ENCODE peak calls at places on chromosomes 11 and 22, in seven cellular contexts. U is GM23338, W is hepatocyte, H is neural progenitor cell, A is PC-3, K is HCT116, V is MM.1S. M is an unnamed sample.

GRCh38 chr11:78647266-78647915 is 72.7 kb upstream of the NARS2 start:
- DNase-seq in U (no peak), W (no peak), K (no peak), A (no peak), H (no peak), V (no peak), M (no peak)

GRCh38 chr11:65156926-65157325 is 13.1 kb upstream of the SPDYC start:
- DNase-seq in K (no peak), U (no peak), V (no peak), A (no peak), W (no peak), H (no peak), M (no peak)

GRCh38 chr11:12028303-12028702 is 19.9 kb upstream of the DKK3 start:
- DNase-seq in H (no peak), K (no peak), U (no peak), W (no peak), V (no peak), A (no peak), M (no peak)

GRCh38 chr11:47508595-47509555 is 44.1 kb downstream of the CELF1 start:
- DNase-seq in K (no peak), H (no peak), W (peak; percentile 41), A (no peak), V (no peak), U (no peak), M (no peak)

GRCh38 chr11:132114743-132115142 is 744.3 kb downstream of the NTM start:
- DNase-seq in H (no peak), W (no peak), A (no peak), K (no peak), V (no peak), U (no peak), M (no peak)

GRCh38 chr11:29310016-29310415 is 706.8 kb downstream of the KCNA4 start:
- DNase-seq in V (no peak), K (no peak), W (no peak), H (no peak), U (no peak), A (peak; percentile 70), M (peak; percentile 79)

GRCh38 chr11:134741453-134742227 is 329.6 kb upstream of the B3GAT1 start:
- DNase-seq in H (no peak), W (peak; percentile 34), A (no peak), K (no peak), V (no peak), U (no peak), M (no peak)

GRCh38 chr11:119806064-119806915 is 77.3 kb upstream of the NECTIN1 start:
- DNase-seq in V (no peak), A (no peak), H (no peak), U (no peak), W (no peak), K (no peak), M (no peak)

GRCh38 chr11:57491371-57492061 is 24.0 kb downstream of the SLC43A1 start:
- DNase-seq in V (no peak), K (no peak), A (no peak), H (peak; percentile 72), W (no peak), U (peak; percentile 85), M (peak; percentile 47)

GRCh38 chr11:13207665-13208594 is 69.7 kb upstream of the BMAL1 start:
- DNase-seq in V (peak; percentile 8), W (peak; percentile 68), A (peak; percentile 60), U (peak; percentile 33), H (no peak), K (no peak), M (peak; percentile 93)

GRCh38 chr11:111935331-111936044 is 1.7 kb upstream of the DIXDC1 start:
- DNase-seq in V (peak; percentile 48), W (peak; percentile 66), H (no peak), A (no peak), K (no peak), U (no peak), M (peak; percentile 23)

GRCh38 chr22:42673898-42674390 is 24.8 kb upstream of the CYB5R3 start:
- DNase-seq in U (peak; percentile 37), H (no peak), K (no peak), A (no peak), V (no peak), W (no peak), M (peak; percentile 18)

GRCh38 chr22:30224161-30224857 is 22.2 kb downstream of the LIF start:
- DNase-seq in V (peak; percentile 39), A (peak; percentile 79), U (no peak), K (peak; percentile 89), W (peak; percentile 49), H (no peak), M (peak; percentile 75)

GRCh38 chr11:68998390-68998911 is 14.6 kb downstream of the MRGPRF start:
- DNase-seq in H (no peak), V (no peak), W (peak; percentile 70), A (peak; percentile 25), U (no peak), K (no peak), M (peak; percentile 15)

GRCh38 chr11:64186205-64187165 is 514 bp downstream of the STIP1 start:
- DNase-seq in K (no peak), A (no peak), V (peak; percentile 27), U (peak; percentile 48), W (peak; percentile 47), H (peak; percentile 32), M (peak; percentile 55)

GRCh38 chr11:9708544-9708943 is 44.7 kb downstream of the SWAP70 start:
- DNase-seq in U (no peak), V (no peak), W (no peak), A (peak; percentile 17), H (no peak), K (no peak), M (peak; percentile 19)

GRCh38 chr11:1747753-1748466 is 2.5 kb downstream of the IFITM10 start:
- DNase-seq in A (no peak), V (no peak), W (no peak), U (no peak), H (no peak), K (no peak), M (peak; percentile 59)

GRCh38 chr22:40235418-40235817 is 57.7 kb downstream of the TNRC6B start:
- DNase-seq in K (no peak), W (no peak), H (no peak), U (no peak), A (peak; percentile 25), V (no peak), M (peak; percentile 40)

DNA sequence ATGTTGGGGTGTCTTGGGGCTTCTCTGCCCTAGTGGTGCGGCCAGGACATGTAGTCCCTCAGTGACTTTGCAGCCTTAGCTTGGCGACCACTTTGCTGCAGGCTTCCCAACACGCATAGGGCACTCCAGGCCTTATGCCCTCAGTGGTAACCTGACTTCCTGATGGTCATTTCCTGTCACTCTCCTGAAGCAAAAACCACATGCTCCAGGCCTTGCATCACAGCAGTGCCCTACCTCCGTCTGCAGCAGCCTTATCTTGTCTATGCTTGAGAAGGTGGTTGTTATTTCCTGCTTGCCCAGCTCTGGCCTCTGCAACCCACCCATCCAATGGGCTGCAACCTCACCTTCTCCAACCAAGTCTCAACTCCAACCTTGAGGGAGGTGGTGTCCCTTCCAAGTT is 33.4 kb upstream of the PISD start:
- DNase-seq in U (no peak), A (no peak), W (no peak), V (no peak), H (no peak), K (no peak), M (no peak)
- H2AFZ ChIP-seq in U (no peak overlapping the region), A (no peak overlapping the region), W (no peak overlapping the region), V (no peak overlapping the region), H (no peak overlapping the region), K (no peak overlapping the region), M (no peak overlapping the region)

DNA sequence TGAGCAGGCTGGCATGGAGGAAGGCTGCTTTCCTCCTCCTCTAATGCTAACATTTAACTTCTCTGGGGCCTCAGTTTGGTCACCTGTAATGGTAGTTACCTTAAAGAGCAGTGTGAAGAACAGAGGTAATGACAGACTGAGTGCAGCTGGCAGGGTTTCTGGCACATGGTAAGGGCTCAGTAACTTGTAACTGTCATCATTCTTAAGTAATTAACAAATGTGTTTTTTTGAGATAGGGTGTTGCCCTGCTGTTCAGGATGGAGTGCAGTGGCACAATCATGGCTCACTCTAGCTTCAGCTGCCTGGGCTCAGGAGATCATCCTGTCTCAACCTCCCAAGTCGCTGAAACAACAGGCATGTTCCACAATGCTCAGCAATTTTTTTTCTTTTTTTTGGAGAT is 242.0 kb upstream of the SYN3 start:
- DNase-seq in V (no peak), W (no peak), H (no peak), K (no peak), U (no peak), A (no peak), M (no peak)
- TF ChIP-seq EZH2 in V (no peak), W (no peak), H (no peak), K (no peak), U (no peak), A (no peak), M (no peak)

GRCh38 chr22:46757104-46757503 is 5.3 kb upstream of the TBC1D22A start:
- DNase-seq in H (no peak), W (no peak), V (no peak), K (no peak), U (no peak), A (no peak), M (no peak)

GRCh38 chr22:46761017-46761416 is 1.4 kb upstream of the TBC1D22A start:
- DNase-seq in H (peak; percentile 26), K (no peak), W (no peak), U (no peak), V (no peak), A (no peak), M (no peak)

GRCh38 chr22:46756097-46756496 is 6.4 kb upstream of the TBC1D22A start:
- DNase-seq in V (no peak), A (no peak), W (no peak), U (no peak), H (no peak), K (no peak), M (no peak)

GRCh38 chr22:46758098-46758497 is 4.4 kb upstream of the TBC1D22A start:
- DNase-seq in W (no peak), V (no peak), U (no peak), A (no peak), K (no peak), H (no peak), M (no peak)

GRCh38 chr22:46758867-46759290 is 3.6 kb upstream of the TBC1D22A start:
- DNase-seq in A (peak; percentile 57), K (peak; percentile 62), H (peak; percentile 72), U (peak; percentile 89), W (peak; percentile 88), V (peak; percentile 78), M (peak; percentile 65)
- TF ChIP-seq EZH2phosphoT487 in A (no peak), K (no peak), H (no peak), U (no peak), W (no peak), V (no peak), M (no peak)

GRCh38 chr11:6646040-6646439 is 9.6 kb downstream of the DCHS1 start:
- DNase-seq in K (no peak), W (no peak), U (no peak), H (no peak), V (no peak), A (no peak), M (peak; percentile 86)
- H2AFZ ChIP-seq in K (no peak overlapping the region), W (no peak overlapping the region), U (peak overlapping the region; percentile 63), H (no peak overlapping the region), V (no peak overlapping the region), A (no peak overlapping the region), M (peak overlapping the region; percentile 76)

M was measured in GM23248.